ENCODE peak calls at places on chromosomes 7 and 10, in four cellular contexts. E, I, B and A are unnamed samples.

GRCh38 chr7:42549866-42550485 is 313.0 kb upstream of the GLI3 start:
- DNase-seq in I (no peak), B (no peak), E (no peak), A (no peak)

GRCh38 chr10:79383974-79384606 is 36.8 kb downstream of the PPIF start:
- DNase-seq in B (no peak), E (no peak), I (no peak), A (no peak)

GRCh38 chr7:73770002-73770859 is at the start of gene CLDN3:
- DNase-seq in I (peak; percentile 73), E (no peak), B (peak; percentile 13), A (no peak)

GRCh38 chr7:158728911-158729645 is 24.5 kb upstream of the NCAPG2 start:
- DNase-seq in I (no peak), E (no peak), B (no peak), A (no peak)

GRCh38 chr10:70738425-70739121 is 46.6 kb downstream of the TBATA start:
- DNase-seq in E (no peak), B (peak; percentile 60), I (no peak), A (no peak)

GRCh38 chr10:133022784-133023115 is 65.0 kb upstream of the ADGRA1 start:
- DNase-seq in E (no peak), B (no peak), I (no peak), A (no peak)

GRCh38 chr10:43340619-43341018 is 30.8 kb upstream of the FXYD4 start:
- DNase-seq in B (no peak), E (no peak), I (peak; percentile 65), A (no peak)

GRCh38 chr7:96121752-96122151 is 200.1 kb downstream of the SLC25A13 start:
- DNase-seq in I (no peak), B (no peak), E (no peak), A (no peak)

GRCh38 chr10:44715081-44715480 is 196.1 kb upstream of the TMEM72 start:
- DNase-seq in E (no peak), B (no peak), I (no peak), A (no peak)

GRCh38 chr7:158094671-158095256 is 492.9 kb downstream of the PTPRN2 start:
- DNase-seq in B (no peak), E (no peak), I (no peak), A (no peak)

GRCh38 chr10:8092428-8092827 is 37.9 kb downstream of the GATA3 start:
- DNase-seq in B (no peak), E (no peak), I (no peak), A (no peak)

GRCh38 chr10:8084799-8085198 is 30.3 kb downstream of the GATA3 start:
- DNase-seq in B (no peak), E (no peak), I (no peak), A (no peak)

GRCh38 chr10:8086315-8086714 is 31.8 kb downstream of the GATA3 start:
- DNase-seq in B (no peak), E (no peak), I (no peak), A (no peak)

GRCh38 chr10:8088504-8088903 is 34.0 kb downstream of the GATA3 start:
- DNase-seq in B (no peak), I (no peak), E (no peak), A (no peak)
- TF ChIP-seq POLR2AphosphoS5 in B (no peak), I (no peak), E (no peak), A (no peak)

GRCh38 chr10:47035447-47036337 is 124.5 kb downstream of the PTPN20 start:
- DNase-seq in I (no peak), E (no peak), B (no peak), A (no peak)

GRCh38 chr10:47033081-47033480 is 121.9 kb downstream of the PTPN20 start:
- DNase-seq in E (no peak), B (no peak), I (no peak), A (no peak)

GRCh38 chr10:47031953-47032465 is 120.8 kb downstream of the PTPN20 start:
- DNase-seq in B (no peak), E (no peak), I (no peak), A (no peak)

GRCh38 chr10:47034511-47035051 is 123.4 kb downstream of the PTPN20 start:
- DNase-seq in B (no peak), I (no peak), E (no peak), A (no peak)

DNA sequence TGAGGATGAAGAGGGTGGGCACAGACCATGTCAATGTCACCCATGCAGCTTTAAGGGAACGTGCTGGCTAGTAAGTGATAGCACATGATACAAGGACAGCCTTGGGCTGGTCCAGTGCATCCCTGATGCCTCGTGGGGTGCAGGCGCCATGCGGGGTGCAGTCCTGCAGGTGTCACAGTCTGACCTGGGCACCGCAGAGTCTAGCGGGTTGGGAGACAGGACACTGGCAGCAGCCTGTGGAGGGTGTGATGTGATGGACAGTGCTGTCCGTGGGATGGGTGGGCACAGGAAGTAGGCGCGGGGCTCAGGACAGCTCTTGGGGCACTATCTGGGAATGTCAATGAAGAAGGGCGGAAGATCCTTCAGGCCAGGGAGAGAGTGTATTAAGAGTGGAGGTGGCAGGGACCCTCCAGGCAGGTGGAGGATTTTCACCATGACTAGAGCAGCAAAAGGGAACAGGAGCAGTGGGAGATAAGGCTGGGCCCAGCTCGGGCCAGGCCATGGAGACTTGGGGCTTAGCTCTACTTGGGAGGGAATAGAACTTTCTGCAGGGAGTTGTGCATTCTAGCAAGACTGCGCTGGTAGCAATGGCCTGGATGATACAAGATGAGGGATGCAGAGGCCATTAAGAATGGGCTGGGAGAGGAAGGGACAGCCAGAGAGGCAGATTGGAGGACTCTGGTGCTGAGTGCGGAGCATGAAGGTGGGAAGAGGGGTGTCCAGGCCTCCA is 122.5 kb downstream of the PTPN20 start:
- DNase-seq in E (no peak), B (no peak), I (no peak), A (no peak)
- TF ChIP-seq TCF7L2 in E (no peak), B (no peak), I (no peak), A (no peak)

DNA sequence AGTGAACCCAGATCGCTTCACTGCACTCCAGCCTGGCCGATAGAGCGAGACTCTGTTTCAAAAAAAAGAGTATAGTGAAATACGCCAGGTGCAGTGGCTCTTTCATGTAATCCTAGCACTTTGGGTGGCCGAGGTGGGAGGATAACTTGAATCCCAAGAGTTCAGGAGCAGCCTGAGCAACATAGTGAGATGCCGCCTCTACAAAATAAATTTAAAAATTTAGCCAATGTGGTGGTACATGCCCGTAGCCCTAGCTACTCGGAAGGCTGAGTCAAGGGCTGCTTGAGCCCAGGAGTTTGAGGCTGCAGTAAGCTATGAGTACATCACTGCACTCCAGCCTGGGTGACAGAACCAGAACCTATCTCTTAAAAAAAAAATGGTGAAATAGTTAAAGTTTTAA is 27.9 kb downstream of the TMEM60 start:
- DNase-seq in B (no peak), E (no peak), I (no peak), A (no peak)
- TF ChIP-seq POLR2AphosphoS5 in B (no peak), E (no peak), I (no peak), A (no peak)

GRCh38 chr7:155001756-155002410 is 1.0 kb downstream of the PAXIP1 start:
- DNase-seq in B (peak; percentile 45), I (no peak), E (no peak), A (no peak)

GRCh38 chr7:154998481-154998880 is 4.4 kb downstream of the PAXIP1 start:
- DNase-seq in B (no peak), E (no peak), I (no peak), A (no peak)

GRCh38 chr7:155003215-155003999 is 483 bp upstream of the PAXIP1 start:
- DNase-seq in I (peak; percentile 35), B (peak; percentile 99), E (peak; percentile 63), A (no peak)

GRCh38 chr7:155000795-155001194 is 2.1 kb downstream of the PAXIP1 start:
- DNase-seq in I (no peak), B (peak; percentile 39), E (no peak), A (no peak)

GRCh38 chr7:155002411-155003214 is at the start of gene PAXIP1:
- DNase-seq in E (peak; percentile 29), I (no peak), B (peak; percentile 94), A (no peak)
- TF ChIP-seq TCF7L2 in E (no peak), I (peak; percentile 35), B (no peak), A (no peak)